ENCODE peak calls at places on chromosomes 16 and 17, in ten cellular contexts. M is prostate gland, B is MM.1S, E is adrenal gland, N is heart right ventricle, K is pancreas, O is A549, R is HCT116, W is body of pancreas, C is gastrocnemius medialis. Q is an unnamed sample. For H3K9me3, the result is how much of the 10 kb centered on the place peaks cover.

GRCh38 chr16:48479955-48480354 is 94.7 kb upstream of the SIAH1 start:
- DNase-seq in N (no peak), B (no peak), M (no peak), W (no peak), O (no peak), R (no peak), C (no peak), K (no peak), E (no peak), Q (no peak)

GRCh38 chr17:49745175-49746139 is 18.5 kb downstream of the FAM117A start:
- DNase-seq in E (no peak), M (no peak), R (no peak), N (no peak), K (no peak), W (no peak), B (no peak), C (no peak), O (no peak), Q (no peak)

GRCh38 chr17:3988297-3989120 is 24.3 kb upstream of the ATP2A3 start:
- DNase-seq in K (no peak), W (no peak), N (no peak), C (no peak), B (no peak), M (no peak), R (no peak), E (no peak), O (no peak), Q (no peak)

GRCh38 chr17:78258323-78259229 is 27.1 kb downstream of the TMEM235 start:
- DNase-seq in W (no peak), K (no peak), N (peak), B (peak), C (peak), O (no peak), M (no peak), E (peak), R (no peak), Q (peak)

GRCh38 chr17:73820686-73821448 is 176.6 kb upstream of the SDK2 start:
- DNase-seq in W (peak), K (no peak), E (no peak), R (no peak), N (no peak), M (no peak), O (no peak), B (no peak), C (no peak), Q (no peak)

GRCh38 chr16:1078579-1079021 is 6.1 kb downstream of the SSTR5 start:
- DNase-seq in N (no peak), B (no peak), W (peak), E (peak), C (peak), O (peak), K (peak), M (peak), R (no peak), Q (no peak)

GRCh38 chr16:1019234-1019933 is 37.8 kb downstream of the SOX8 start:
- DNase-seq in M (no peak), W (peak), O (no peak), E (no peak), B (no peak), K (peak), N (peak), R (no peak), C (no peak), Q (peak)

GRCh38 chr16:87439926-87440325 is 47.8 kb downstream of the MAP1LC3B start:
- DNase-seq in O (no peak), B (no peak), M (no peak), N (no peak), K (no peak), R (no peak), E (no peak), W (no peak), C (no peak), Q (no peak)

GRCh38 chr16:54430491-54431030 is 144.0 kb upstream of the IRX3 start:
- DNase-seq in O (no peak), C (no peak), W (no peak), E (no peak), R (no peak), N (no peak), M (no peak), K (no peak), B (no peak), Q (no peak)

GRCh38 chr16:53220585-53220984 is 165.8 kb downstream of the CHD9 start:
- DNase-seq in B (no peak), C (no peak), R (no peak), N (peak), K (no peak), W (peak), M (no peak), E (no peak), O (peak), Q (no peak)

GRCh38 chr16:11078812-11079459 is 134.6 kb downstream of the CLEC16A start:
- DNase-seq in C (no peak), K (no peak), E (no peak), O (no peak), W (peak), R (no peak), M (peak), N (peak), B (no peak), Q (no peak)

GRCh38 chr17:80028030-80028429 is 7.6 kb downstream of the TBC1D16 start:
- DNase-seq in E (no peak), B (no peak), K (peak), R (no peak), W (peak), N (no peak), C (no peak), M (no peak), O (no peak), Q (no peak)

GRCh38 chr17:81400154-81400938 is 5.1 kb downstream of the BAHCC1 start:
- DNase-seq in B (no peak), M (no peak), C (peak), E (peak), O (peak), R (no peak), N (no peak), W (peak), K (no peak), Q (peak)

GRCh38 chr16:19415461-19415860 is 2.2 kb upstream of the TMC5 start:
- DNase-seq in O (no peak), R (no peak), C (no peak), N (no peak), W (peak), E (no peak), M (no peak), B (no peak), K (no peak), Q (no peak)

GRCh38 chr16:53152321-53152720 is 97.5 kb downstream of the CHD9 start:
- DNase-seq in C (no peak), E (no peak), R (no peak), K (no peak), O (no peak), W (no peak), B (no peak), M (no peak), N (no peak), Q (no peak)

GRCh38 chr16:17921357-17921978 is 415.1 kb downstream of the NPIPA8 start:
- DNase-seq in M (peak), C (no peak), K (peak), N (no peak), W (peak), B (peak), R (peak), O (peak), E (peak), Q (no peak)

GRCh38 chr16:82368041-82368440 is 198.0 kb upstream of the MPHOSPH6 start:
- DNase-seq in N (peak), W (peak), C (no peak), B (no peak), O (peak), R (peak), E (peak), K (peak), M (peak), Q (peak)

GRCh38 chr16:3087836-3088235 is 11.3 kb downstream of the ZSCAN10 start:
- DNase-seq in C (no peak), B (no peak), O (no peak), K (no peak), R (no peak), N (peak), M (no peak), E (no peak), W (no peak), Q (no peak)

GRCh38 chr17:19384723-19385391 is 2.1 kb downstream of the MFAP4 start:
- DNase-seq in K (no peak), R (no peak), M (peak), B (no peak), O (no peak), E (peak), N (peak), C (peak), W (peak), Q (peak)

GRCh38 chr17:81516439-81516838 is 3.8 kb upstream of the ACTG1 start:
- DNase-seq in K (no peak), N (no peak), E (no peak), C (no peak), O (no peak), M (no peak), R (no peak), B (peak), W (no peak), Q (no peak)

GRCh38 chr16:23509763-23510153 is 536 bp downstream of the GGA2 start:
- DNase-seq in W (peak), O (no peak), M (no peak), R (no peak), B (peak), K (no peak), E (no peak), C (no peak), N (peak), Q (no peak)

GRCh38 chr16:24689128-24689527 is 40.3 kb upstream of the TNRC6A start:
- DNase-seq in O (peak), C (no peak), R (peak), K (no peak), M (no peak), B (no peak), N (no peak), W (peak), E (peak), Q (no peak)

GRCh38 chr17:2996938-2997670 is 66.3 kb downstream of the OR1D5 start:
- DNase-seq in R (no peak), E (no peak), W (peak), C (no peak), K (peak), N (no peak), O (no peak), B (no peak), M (no peak), Q (no peak)

GRCh38 chr16:16033208-16033717 is 83.8 kb downstream of the ABCC1 start:
- DNase-seq in N (no peak), E (no peak), B (no peak), R (no peak), W (no peak), M (no peak), O (no peak), C (no peak), K (no peak), Q (no peak)

DNA sequence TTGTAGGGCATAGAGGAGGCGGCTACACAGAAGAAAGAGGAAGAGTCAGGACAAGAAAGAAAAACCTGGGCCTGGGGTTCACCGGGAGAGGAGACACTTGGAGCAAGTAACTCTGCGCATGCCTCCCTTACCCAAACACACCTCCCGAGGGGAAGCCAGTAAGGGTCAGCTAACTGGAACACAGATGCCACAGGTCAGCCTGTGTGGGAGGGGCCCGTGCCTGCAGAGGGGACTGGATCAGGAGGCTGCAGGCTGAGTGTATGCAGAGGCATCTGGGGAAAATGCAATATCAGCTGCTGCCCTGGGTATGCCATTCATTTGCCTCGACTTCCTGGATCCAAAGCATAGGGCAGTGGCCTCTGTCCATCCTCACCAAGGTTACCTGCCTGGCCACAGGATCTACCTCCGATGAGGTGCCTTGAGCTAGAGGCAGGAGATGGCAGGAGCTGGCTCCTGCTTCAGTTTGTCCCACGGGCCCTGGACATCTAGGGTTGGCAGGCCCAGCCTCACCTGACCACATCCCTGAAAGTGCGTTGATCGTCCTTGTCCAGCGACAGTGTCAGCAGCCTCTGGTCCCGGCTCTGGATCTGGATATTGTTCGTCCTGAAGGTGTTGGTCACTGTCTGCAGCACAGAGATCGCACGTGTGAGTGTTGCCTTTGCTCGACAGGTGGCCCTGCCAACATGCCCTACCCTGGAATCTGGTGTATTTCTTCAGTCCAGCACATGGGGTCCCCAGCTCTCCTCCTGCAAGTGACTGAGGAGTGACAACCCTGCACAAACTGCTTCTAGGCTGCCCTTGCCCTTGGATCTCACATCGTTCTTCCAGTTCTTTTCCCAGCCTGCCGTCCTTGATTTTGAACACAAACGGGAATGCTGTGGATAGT is 4.6 kb upstream of the MFSD6L start:
- DNase-seq in M (no peak), O (peak), W (peak), C (no peak), B (no peak), R (no peak), N (no peak), E (no peak), K (no peak), Q (no peak)
- TF ChIP-seq CTCF in M (no peak), O (no peak), W (no peak), C (no peak), B (no peak), R (no peak), N (no peak), E (no peak), K (no peak), Q (peak)

GRCh38 chr16:60414617-60415016 is 1621.6 kb downstream of the CDH8 start:
- DNase-seq in O (no peak), R (no peak), W (no peak), N (no peak), B (no peak), C (no peak), K (no peak), M (no peak), E (no peak), Q (no peak)
- H3K9me3 ChIP-seq in O (under half), R (under half), W (under half), N (under half), B (under half), C (under half), K (under half), M (under half), E (under half), Q (under half)

DNA sequence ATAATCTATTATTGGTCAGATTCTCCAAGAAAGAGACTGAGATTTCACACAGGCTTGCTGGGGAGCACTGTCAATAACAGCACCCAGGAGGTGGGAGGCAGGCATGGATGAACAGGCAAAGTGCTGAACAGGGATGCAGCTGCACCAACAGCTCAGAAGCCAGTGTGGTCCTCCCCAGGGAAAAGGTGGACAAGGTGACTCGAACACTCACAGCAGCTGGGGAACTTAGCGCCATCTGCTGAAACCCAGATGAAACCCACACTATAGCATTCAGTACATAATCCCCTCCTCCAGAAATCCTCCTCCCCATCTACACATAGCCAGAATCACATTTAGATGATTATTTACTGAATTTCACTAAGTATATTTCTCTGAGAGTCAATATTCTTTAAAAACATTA is 255.2 kb upstream of the WSB1 start:
- DNase-seq in W (no peak), E (no peak), C (no peak), K (no peak), N (no peak), M (no peak), O (peak), B (no peak), R (peak), Q (no peak)
- TF ChIP-seq CTCF in W (no peak), E (no peak), C (no peak), K (no peak), N (no peak), M (no peak), O (peak), B (peak), R (peak), Q (no peak)

DNA sequence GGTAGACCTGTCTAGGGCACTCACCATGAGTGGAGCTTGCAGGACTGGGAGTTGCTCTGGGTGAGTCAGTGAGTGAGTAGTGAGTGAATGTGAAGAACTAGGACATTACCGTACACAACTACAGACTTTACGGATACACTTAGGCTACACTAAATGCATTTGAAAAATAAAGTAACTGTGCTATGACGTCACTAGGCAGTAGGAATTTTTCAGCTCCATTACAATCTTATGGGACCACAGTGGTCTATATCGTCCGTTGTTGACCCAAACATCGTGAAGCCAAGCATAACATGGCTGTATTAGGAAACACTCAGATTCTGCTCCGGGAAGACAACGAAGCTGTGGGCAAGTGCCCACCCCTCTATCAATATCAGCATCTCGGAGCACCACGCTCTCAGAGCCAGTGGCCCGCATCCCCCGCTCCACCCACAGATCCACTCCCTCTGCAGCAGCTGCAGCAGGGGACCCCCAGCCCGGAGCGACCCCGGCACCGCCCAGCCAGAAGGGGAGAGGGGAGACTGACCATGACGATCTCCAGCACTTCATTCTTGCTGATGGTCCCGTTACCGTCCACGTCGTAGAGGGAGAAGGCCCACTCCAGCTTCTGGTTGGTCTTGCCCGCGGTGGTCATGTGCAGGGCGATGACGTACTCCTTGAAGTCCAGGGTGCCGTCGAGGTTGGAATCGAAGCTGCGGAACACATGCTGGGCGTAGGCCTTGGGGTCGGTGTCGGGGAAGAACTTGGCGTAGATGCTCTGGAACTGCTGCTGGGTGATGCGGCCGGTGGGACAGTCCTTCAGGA is 594 bp downstream of the RCVRN start:
- DNase-seq in C (no peak), N (no peak), R (no peak), E (no peak), O (no peak), K (no peak), M (no peak), W (no peak), B (no peak), Q (no peak)
- H3K9me3 ChIP-seq in C (under half), N (under half), R (under half), E (under half), O (under half), K (under half), M (under half), W (under half), B (under half), Q (under half)

DNA sequence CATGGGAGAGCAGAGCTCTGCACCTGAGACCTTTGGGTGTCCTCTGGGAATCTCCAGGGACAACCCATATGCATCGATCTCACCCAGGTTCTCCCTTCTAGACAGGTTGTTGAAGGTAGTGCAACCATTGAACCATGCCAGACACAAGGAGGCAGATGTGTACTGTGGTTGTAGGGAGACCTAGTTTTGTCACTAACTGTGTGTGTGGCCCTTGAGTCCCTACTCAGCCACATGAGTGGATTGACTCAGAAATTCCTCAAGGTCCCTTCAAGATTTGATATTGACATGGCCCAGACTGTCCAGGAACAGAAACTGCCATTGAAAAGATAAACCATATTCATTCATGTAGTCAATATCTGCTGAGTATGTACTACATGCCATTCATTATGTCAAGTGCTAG is 396.4 kb upstream of the CCL2 start:
- DNase-seq in M (no peak), C (no peak), N (no peak), K (no peak), O (no peak), B (no peak), W (no peak), E (no peak), R (no peak), Q (no peak)
- TF ChIP-seq CTCF in M (no peak), C (no peak), N (no peak), K (no peak), O (no peak), B (no peak), W (no peak), E (no peak), R (no peak), Q (no peak)

GRCh38 chr17:67655478-67656148 is 62.1 kb upstream of the NOL11 start:
- DNase-seq in M (no peak), K (no peak), W (no peak), R (no peak), E (no peak), O (no peak), B (no peak), N (no peak), C (no peak), Q (no peak)
- H3K9me3 ChIP-seq in M (under half), K (under half), W (under half), R (under half), E (under half), O (under half), B (under half), N (under half), C (under half), Q (under half)

GRCh38 chr17:17497845-17498520 is 1.8 kb upstream of the RASD1 start:
- DNase-seq in C (no peak), R (no peak), O (no peak), K (no peak), M (no peak), B (no peak), N (no peak), W (peak), E (no peak), Q (no peak)

GRCh38 chr17:17500999-17501605 is 4.9 kb upstream of the RASD1 start:
- DNase-seq in K (no peak), E (no peak), O (no peak), M (no peak), R (no peak), B (peak), C (no peak), N (no peak), W (peak), Q (no peak)

GRCh38 chr17:17497065-17497844 is 1.1 kb upstream of the RASD1 start:
- DNase-seq in N (no peak), K (no peak), E (no peak), R (no peak), C (no peak), O (no peak), M (no peak), B (no peak), W (no peak), Q (no peak)

GRCh38 chr17:17498606-17499301 is 2.6 kb upstream of the RASD1 start:
- DNase-seq in R (no peak), O (no peak), E (no peak), N (no peak), W (peak), C (no peak), M (no peak), B (no peak), K (no peak), Q (no peak)

DNA sequence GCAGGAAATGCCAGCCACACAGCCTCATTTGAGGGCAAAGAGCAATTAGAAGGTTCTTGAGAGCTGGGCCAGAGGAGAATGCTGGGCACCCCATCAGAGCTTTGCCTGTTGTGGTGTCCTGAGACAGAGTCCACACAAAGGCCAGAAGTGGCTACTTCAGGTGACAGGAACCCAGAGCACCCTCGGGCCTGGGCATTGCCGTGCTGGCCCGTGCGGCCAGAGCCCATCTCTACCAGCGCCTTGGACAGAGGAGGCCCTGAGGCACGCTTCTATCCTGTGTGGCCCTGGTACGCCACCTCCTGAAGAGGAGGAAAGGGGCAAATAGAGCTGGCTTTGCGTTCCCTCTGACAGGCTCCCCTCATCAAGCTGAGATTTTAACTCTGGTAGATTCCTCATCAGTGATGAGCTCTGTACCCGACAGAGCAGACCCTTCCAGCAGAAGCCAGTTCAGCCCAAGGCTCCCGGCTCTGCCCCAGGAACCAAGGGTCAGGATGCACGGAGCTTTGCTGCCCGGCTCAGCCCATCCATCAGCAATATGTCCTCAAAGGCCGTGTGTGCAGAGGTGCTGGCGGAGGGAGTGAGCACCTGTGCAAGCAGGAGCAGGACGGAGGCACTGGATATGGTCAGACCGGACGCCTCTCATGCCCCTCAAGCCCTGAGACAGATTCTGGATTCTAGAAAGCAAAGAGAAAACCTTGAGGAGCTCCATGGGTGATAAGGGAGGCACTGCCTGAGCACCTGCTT is 3.4 kb upstream of the RASD1 start:
- DNase-seq in B (no peak), R (no peak), K (no peak), N (no peak), C (no peak), E (no peak), M (no peak), O (no peak), W (peak), Q (no peak)
- TF ChIP-seq CTCF in B (no peak), R (no peak), K (no peak), N (no peak), C (no peak), E (no peak), M (no peak), O (no peak), W (no peak), Q (no peak)